ENCODE peak calls at places on chromosomes 1 and 21, in eight cellular contexts. X is GM12878, G is ovary, W is transverse colon, J is H54, I is A549, C is esophagus squamous epithelium, N is right lobe of liver. B is an unnamed sample.

GRCh38 chr1:229461032-229461668 is 27.3 kb upstream of the ACTA1 start:
- DNase-seq in J (no peak), I (no peak), X (no peak), C (no peak), W (no peak), N (no peak), G (no peak), B (no peak)

GRCh38 chr21:37917612-37918011 is 1.4 kb upstream of the KCNJ6 start:
- DNase-seq in I (no peak), J (no peak), C (no peak), X (no peak), N (no peak), W (no peak), G (no peak), B (no peak)

GRCh38 chr1:212753766-212754165 is 37.8 kb downstream of the NSL1 start:
- DNase-seq in X (no peak), I (no peak), W (no peak), G (no peak), N (no peak), J (no peak), C (no peak), B (no peak)

GRCh38 chr21:41845310-41846032 is 33.7 kb downstream of the PRDM15 start:
- DNase-seq in X (no peak), N (no peak), G (no peak), W (no peak), I (no peak), J (no peak), C (no peak), B (no peak)

GRCh38 chr1:41341756-41342562 is 19.3 kb upstream of the FOXO6 start:
- DNase-seq in I (no peak), J (no peak), W (peak), C (no peak), X (no peak), G (no peak), N (no peak), B (no peak)

GRCh38 chr1:47592296-47592975 is 154.6 kb downstream of the FOXD2 start:
- DNase-seq in N (no peak), G (no peak), I (no peak), C (no peak), J (no peak), W (no peak), X (no peak), B (no peak)

GRCh38 chr1:84936116-84936810 is 43.3 kb upstream of the LPAR3 start:
- DNase-seq in N (no peak), J (peak), G (peak), C (no peak), W (peak), X (no peak), I (peak), B (no peak)

GRCh38 chr21:45404726-45405270 is at the start of gene COL18A1:
- DNase-seq in N (peak), X (no peak), I (peak), J (peak), G (peak), W (peak), C (no peak), B (no peak)

GRCh38 chr1:108661030-108661609 is at the start of gene HENMT1:
- DNase-seq in G (peak), J (no peak), I (peak), C (no peak), X (peak), W (peak), N (peak), B (peak)

GRCh38 chr21:46002841-46003574 is 21.4 kb downstream of the COL6A1 start:
- DNase-seq in W (peak), I (no peak), X (no peak), J (no peak), G (peak), N (peak), C (no peak), B (peak)

GRCh38 chr1:77948841-77949424 is 29.9 kb downstream of the FUBP1 start:
- DNase-seq in I (no peak), N (no peak), C (no peak), G (no peak), X (no peak), W (no peak), J (no peak), B (no peak)

GRCh38 chr1:205013683-205014367 is 29.2 kb upstream of the CNTN2 start:
- DNase-seq in I (no peak), N (peak), C (no peak), G (peak), W (no peak), J (no peak), X (no peak), B (peak)

GRCh38 chr1:235642943-235643371 is 6.6 kb downstream of the GNG4 start:
- DNase-seq in J (no peak), C (no peak), X (no peak), N (no peak), I (no peak), G (no peak), W (no peak), B (no peak)

GRCh38 chr1:79497193-79497773 is 490.8 kb upstream of the ADGRL4 start:
- DNase-seq in X (no peak), I (peak), N (no peak), C (no peak), W (no peak), J (peak), G (no peak), B (no peak)

GRCh38 chr1:220326578-220326977 is 54.3 kb upstream of the RAB3GAP2 start:
- DNase-seq in I (no peak), W (no peak), X (no peak), N (no peak), C (no peak), G (no peak), J (peak), B (no peak)

GRCh38 chr1:24641646-24642151 is 1.4 kb upstream of the SRRM1 start:
- DNase-seq in N (peak), J (peak), I (no peak), G (peak), X (no peak), W (peak), C (no peak), B (peak)

GRCh38 chr1:44050261-44050660 is 19.0 kb upstream of the SLC6A9 start:
- DNase-seq in I (no peak), N (no peak), C (no peak), J (no peak), G (no peak), W (no peak), X (no peak), B (no peak)

GRCh38 chr1:29396438-29397255 is 160.3 kb downstream of the PTPRU start:
- DNase-seq in J (no peak), N (no peak), G (no peak), W (no peak), X (no peak), C (no peak), I (no peak), B (no peak)

GRCh38 chr1:95068956-95069710 is 3.6 kb downstream of the ALG14 start:
- DNase-seq in C (no peak), G (no peak), I (no peak), W (peak), J (no peak), X (no peak), N (no peak), B (no peak)

GRCh38 chr1:151131832-151132675 is 14.4 kb downstream of the SEMA6C start:
- DNase-seq in X (no peak), C (no peak), G (peak), I (no peak), W (peak), J (no peak), N (peak), B (peak)

GRCh38 chr1:226366290-226366689 is 41.6 kb downstream of the PARP1 start:
- DNase-seq in G (no peak), I (no peak), X (no peak), C (no peak), J (no peak), W (no peak), N (no peak), B (no peak)

GRCh38 chr1:163320891-163321290 is 863 bp upstream of the NUF2 start:
- DNase-seq in W (no peak), J (no peak), I (no peak), G (no peak), X (no peak), N (no peak), C (no peak), B (no peak)

GRCh38 chr1:54585181-54586066 is 37.4 kb downstream of the ACOT11 start:
- DNase-seq in W (no peak), G (no peak), X (no peak), N (no peak), C (no peak), I (no peak), J (no peak), B (no peak)

GRCh38 chr21:43890042-43890441 is 25.0 kb downstream of the AGPAT3 start:
- DNase-seq in N (no peak), W (no peak), G (no peak), J (no peak), I (no peak), X (no peak), C (no peak), B (no peak)

GRCh38 chr1:198519639-198520501 is 20.6 kb downstream of the ATP6V1G3 start:
- DNase-seq in I (no peak), J (no peak), G (no peak), N (no peak), W (no peak), X (no peak), C (no peak), B (no peak)

GRCh38 chr1:38175062-38175461 is 128.5 kb upstream of the POU3F1 start:
- DNase-seq in X (no peak), N (no peak), J (no peak), W (no peak), C (no peak), G (no peak), I (no peak), B (no peak)

GRCh38 chr1:89065077-89065868 is at the start of gene GBP1:
- DNase-seq in N (no peak), C (no peak), X (no peak), I (no peak), J (no peak), W (no peak), G (peak), B (no peak)

GRCh38 chr1:89069955-89070354 is 4.9 kb upstream of the GBP1 start:
- DNase-seq in X (no peak), J (no peak), I (no peak), N (no peak), C (no peak), W (no peak), G (no peak), B (no peak)

GRCh38 chr1:89070509-89070908 is 5.5 kb upstream of the GBP1 start:
- DNase-seq in J (no peak), N (no peak), X (no peak), G (no peak), I (no peak), C (no peak), W (no peak), B (no peak)

DNA sequence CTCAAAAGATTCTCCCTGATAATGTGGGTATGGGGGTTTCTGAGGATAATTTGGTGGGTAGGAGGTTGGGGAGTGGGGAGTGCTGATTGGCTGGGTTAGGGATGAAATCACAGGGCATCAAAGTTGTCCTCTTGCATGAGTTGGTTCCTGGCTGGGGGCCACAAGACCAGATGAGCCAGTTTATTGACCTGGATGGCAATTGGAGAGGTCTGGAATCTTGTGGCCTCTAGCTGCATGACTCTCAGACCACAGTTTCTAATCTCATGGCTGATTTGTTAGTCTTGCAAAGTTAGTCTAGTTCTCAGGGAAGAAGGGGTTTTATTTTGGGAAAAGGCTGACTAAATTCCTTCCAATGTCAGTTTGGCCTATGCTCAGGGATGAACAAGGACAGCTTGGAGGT is 3.3 kb upstream of the GBP1 start:
- DNase-seq in G (no peak), J (no peak), X (no peak), I (no peak), W (no peak), N (peak), C (no peak), B (no peak)
- TF ChIP-seq POLR2A in G (no peak), J (no peak), X (no peak), I (no peak), W (no peak), N (no peak), C (no peak), B (no peak)

DNA sequence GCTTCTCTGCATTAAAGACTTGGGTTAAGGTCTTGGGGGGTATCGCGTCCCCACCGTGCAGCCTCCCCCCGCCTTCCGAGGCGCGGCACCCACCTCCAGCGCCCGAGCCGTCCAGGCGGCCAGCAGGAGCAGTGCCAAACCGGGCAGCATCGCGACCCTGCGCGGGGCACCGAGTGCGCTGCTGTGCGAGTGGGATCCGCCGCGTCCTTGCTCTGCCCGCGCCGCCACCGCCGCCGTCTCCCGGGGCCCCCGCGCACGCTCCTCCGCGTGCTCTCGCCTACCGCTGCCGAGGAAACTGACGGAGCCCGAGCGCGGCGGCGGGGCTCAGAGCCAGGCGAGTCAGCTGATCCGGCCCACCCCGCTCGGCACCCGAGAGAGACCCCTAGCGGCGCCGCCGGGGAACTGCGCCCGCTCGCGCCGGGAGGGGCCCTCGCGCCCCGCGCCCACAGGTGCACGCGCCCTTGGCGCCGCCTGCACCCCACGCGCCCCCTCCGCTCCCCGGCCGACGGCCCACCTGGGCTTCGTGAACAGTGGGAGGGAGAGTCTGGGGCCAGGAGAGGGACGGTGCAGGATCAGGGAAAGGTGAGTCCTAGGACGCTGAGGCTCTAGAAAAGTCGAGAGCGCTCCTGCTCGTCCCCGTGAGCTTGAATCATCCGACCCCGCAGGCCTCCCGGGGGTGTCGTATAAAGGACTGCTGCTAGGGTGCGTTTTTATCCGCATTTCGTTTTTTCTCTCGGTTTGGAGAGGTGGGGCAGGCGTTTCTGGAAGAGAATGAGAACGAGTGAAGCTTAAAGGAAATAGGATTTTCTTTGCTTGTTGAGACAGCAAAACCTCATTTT is at the start of gene APP:
- DNase-seq in G (peak), W (peak), C (peak), X (no peak), I (peak), J (peak), N (peak), B (peak)
- TF ChIP-seq POLR2A in G (peak), W (peak), C (no peak), X (peak), I (peak), J (peak), N (peak), B (peak)

GRCh38 chr1:227945891-227946623 is 1.7 kb downstream of the WNT9A start:
- DNase-seq in G (peak), X (no peak), J (peak), I (peak), N (peak), C (no peak), W (peak), B (peak)

GRCh38 chr1:227947678-227948492 is at the start of gene WNT9A:
- DNase-seq in W (peak), G (peak), J (peak), X (no peak), C (no peak), I (peak), N (peak), B (no peak)

GRCh38 chr1:227947425-227947677 is 381 bp downstream of the WNT9A start:
- DNase-seq in G (no peak), J (peak), W (no peak), X (no peak), I (peak), N (peak), C (no peak), B (peak)

GRCh38 chr1:227944931-227945890 is 2.5 kb downstream of the WNT9A start:
- DNase-seq in C (no peak), W (no peak), J (no peak), I (no peak), X (no peak), N (peak), G (no peak), B (no peak)

GRCh38 chr1:227946624-227947424 is 908 bp downstream of the WNT9A start:
- DNase-seq in I (peak), C (no peak), G (peak), X (no peak), N (peak), J (peak), W (peak), B (peak)
- TF ChIP-seq POLR2A in I (no peak), C (no peak), G (no peak), X (no peak), N (no peak), J (no peak), W (no peak), B (no peak)

DNA sequence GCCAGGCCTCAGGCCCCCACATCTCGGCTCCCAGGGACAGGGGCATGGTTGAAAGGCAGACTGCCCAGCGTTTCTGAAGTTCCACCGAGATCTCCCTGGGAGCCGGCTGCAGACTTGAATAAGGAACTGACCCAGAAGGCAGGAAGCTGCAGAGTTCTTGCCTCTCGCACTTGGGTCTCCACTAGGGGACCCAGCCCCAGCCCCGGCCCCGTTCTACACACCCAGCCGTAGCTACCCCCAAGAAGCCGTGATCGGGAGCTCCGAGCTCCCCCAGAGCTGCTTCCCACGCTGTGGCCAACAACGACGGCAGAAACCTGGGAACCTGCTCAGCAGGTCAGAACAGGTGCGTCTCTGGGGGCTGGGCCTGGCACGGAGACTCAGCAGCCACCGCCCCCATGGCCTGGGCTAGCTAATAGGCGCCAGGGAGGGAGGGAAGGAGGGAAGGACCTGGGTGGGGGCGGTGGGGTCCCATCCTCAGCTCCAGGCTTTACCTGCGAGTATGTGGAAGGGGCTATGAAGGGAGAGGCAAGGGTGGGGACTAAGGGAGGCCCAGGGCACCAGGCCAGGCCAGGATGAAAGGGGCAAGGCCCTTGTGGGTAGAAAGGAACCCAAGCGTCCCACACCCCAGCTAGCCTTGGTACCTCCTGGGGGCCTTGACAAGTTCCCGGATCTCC is at the start of gene NECTIN4:
- DNase-seq in J (no peak), C (no peak), G (no peak), W (peak), N (no peak), I (no peak), X (no peak), B (peak)
- TF ChIP-seq POLR2A in J (no peak), C (no peak), G (no peak), W (peak), N (no peak), I (no peak), X (no peak), B (peak)

GRCh38 chr1:158095737-158096335 is 84.9 kb upstream of the CD1D start:
- DNase-seq in W (peak), I (peak), G (no peak), J (peak), N (no peak), X (no peak), C (no peak), B (no peak)
- TF ChIP-seq POLR2A in W (no peak), I (no peak), G (no peak), J (no peak), N (no peak), X (no peak), C (no peak), B (no peak)

GRCh38 chr1:89633745-89634625 is 1.1 kb downstream of the LRRC8C start:
- DNase-seq in C (no peak), N (peak), W (peak), G (peak), X (no peak), I (no peak), J (no peak), B (peak)
- TF ChIP-seq POLR2A in C (no peak), N (no peak), W (no peak), G (no peak), X (no peak), I (no peak), J (no peak), B (no peak)

DNA sequence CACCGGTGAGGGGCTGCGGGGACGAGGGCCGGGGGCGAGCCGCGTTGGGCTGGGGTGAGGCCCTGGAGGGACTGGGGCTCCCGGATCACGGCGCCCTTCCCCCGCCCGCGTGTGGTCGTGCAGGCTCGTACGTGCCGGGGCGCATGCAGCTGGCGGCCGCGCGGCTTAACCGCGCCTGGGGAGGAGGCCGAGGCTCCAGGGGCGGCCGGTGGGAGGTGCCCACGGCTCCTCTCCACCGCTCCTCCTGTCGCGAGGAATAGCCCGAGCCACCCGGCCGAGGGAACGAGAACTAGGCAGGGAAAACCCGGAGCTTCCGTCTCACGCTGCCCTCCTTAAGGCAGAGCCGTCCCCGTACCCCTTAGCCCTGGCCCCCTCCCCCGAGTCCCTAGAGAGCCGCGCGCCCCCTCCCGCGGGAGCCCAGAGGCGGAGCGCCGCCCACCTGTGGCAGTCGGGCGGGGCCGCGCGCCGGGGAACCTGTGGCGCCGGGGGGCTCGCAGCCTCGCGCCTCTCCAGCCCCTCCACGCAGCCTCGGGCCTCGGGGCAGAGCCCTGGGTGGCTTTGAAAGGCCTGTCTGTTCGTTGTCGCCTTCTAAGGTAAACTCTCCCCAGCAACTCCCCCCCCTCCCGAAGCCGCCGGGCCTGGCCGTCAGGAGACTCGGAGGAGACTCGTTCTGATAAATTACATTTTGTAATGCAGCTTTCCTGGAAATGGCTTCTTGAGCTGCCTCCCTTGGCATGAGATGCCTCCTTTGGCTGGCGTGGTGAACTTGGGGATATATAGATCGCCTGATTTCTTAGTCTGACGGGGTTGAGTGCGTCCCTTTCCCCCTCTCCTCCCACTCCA is 766 bp downstream of the AK4 start:
- DNase-seq in W (peak), C (no peak), J (peak), I (peak), X (peak), N (peak), G (peak), B (no peak)
- TF ChIP-seq POLR2A in W (no peak), C (no peak), J (peak), I (no peak), X (peak), N (no peak), G (no peak), B (no peak)

GRCh38 chr1:58848818-58849411 is 65.1 kb upstream of the JUN start:
- DNase-seq in C (no peak), X (no peak), J (peak), W (peak), G (peak), N (peak), I (peak), B (peak)
- TF ChIP-seq POLR2A in C (no peak), X (no peak), J (no peak), W (no peak), G (no peak), N (no peak), I (no peak), B (no peak)